ENCODE peak calls at places on chromosome 11, in nine cellular contexts. K is right lobe of liver, R is left ventricle myocardium inferior, G is fibroblast of lung, C is hepatocyte, M is H9, W is gastrocnemius medialis, B is BE2C, E is heart left ventricle. D is an unnamed sample. For H3K4me1 and H3K27me3, the result is how much of the 10 kb centered on the place peaks cover.

GRCh38 chr11:31233425-31233824 is 136.1 kb downstream of the DCDC1 start:
- DNase-seq in K (no peak), R (no peak), G (peak), C (peak), M (no peak), W (no peak), B (no peak), E (no peak), D (no peak)

GRCh38 chr11:9771126-9771624 is 107.3 kb downstream of the SWAP70 start:
- DNase-seq in K (no peak), R (no peak), G (no peak), C (no peak), M (no peak), W (no peak), B (no peak), E (no peak), D (no peak)

GRCh38 chr11:6200975-6201374 is 2.0 kb downstream of the OR52W1 start:
- DNase-seq in K (no peak), R (peak), G (peak), C (no peak), M (no peak), W (peak), B (no peak), E (peak), D (peak)

GRCh38 chr11:57464343-57465181 is 4.2 kb downstream of the RTN4RL2 start:
- DNase-seq in K (no peak), R (no peak), G (no peak), C (no peak), M (no peak), W (no peak), B (no peak), E (no peak), D (no peak)

GRCh38 chr11:134781335-134781970 is 369.4 kb upstream of the B3GAT1 start:
- DNase-seq in K (no peak), R (peak), G (no peak), C (no peak), M (no peak), W (no peak), B (no peak), E (no peak), D (no peak)

GRCh38 chr11:69204246-69205124 is 48.8 kb downstream of the SMIM38 start:
- DNase-seq in K (peak), R (no peak), G (no peak), C (peak), M (no peak), W (no peak), B (no peak), E (no peak), D (no peak)

GRCh38 chr11:32809313-32809712 is 14.9 kb upstream of the CCDC73 start:
- DNase-seq in K (peak), R (peak), G (peak), C (peak), M (peak), W (peak), B (peak), E (peak), D (peak)

GRCh38 chr11:33895752-33896137 is 3.9 kb upstream of the LMO2 start:
- DNase-seq in K (no peak), R (no peak), G (no peak), C (no peak), M (no peak), W (no peak), B (no peak), E (no peak), D (no peak)

GRCh38 chr11:72676874-72677341 is 2.7 kb upstream of the PDE2A start:
- DNase-seq in K (peak), R (peak), G (peak), C (peak), M (peak), W (no peak), B (peak), E (peak), D (peak)

GRCh38 chr11:112795896-112796686 is 165.1 kb upstream of the NCAM1 start:
- DNase-seq in K (no peak), R (no peak), G (no peak), C (peak), M (no peak), W (no peak), B (no peak), E (peak), D (peak)

GRCh38 chr11:112794321-112794720 is 166.9 kb upstream of the NCAM1 start:
- DNase-seq in K (no peak), R (no peak), G (no peak), C (no peak), M (no peak), W (no peak), B (no peak), E (no peak), D (no peak)

GRCh38 chr11:112797072-112797471 is 164.1 kb upstream of the NCAM1 start:
- DNase-seq in K (no peak), R (no peak), G (no peak), C (peak), M (peak), W (no peak), B (peak), E (no peak), D (no peak)

GRCh38 chr11:112795142-112795815 is 165.9 kb upstream of the NCAM1 start:
- DNase-seq in K (no peak), R (no peak), G (peak), C (peak), M (peak), W (no peak), B (peak), E (no peak), D (no peak)

DNA sequence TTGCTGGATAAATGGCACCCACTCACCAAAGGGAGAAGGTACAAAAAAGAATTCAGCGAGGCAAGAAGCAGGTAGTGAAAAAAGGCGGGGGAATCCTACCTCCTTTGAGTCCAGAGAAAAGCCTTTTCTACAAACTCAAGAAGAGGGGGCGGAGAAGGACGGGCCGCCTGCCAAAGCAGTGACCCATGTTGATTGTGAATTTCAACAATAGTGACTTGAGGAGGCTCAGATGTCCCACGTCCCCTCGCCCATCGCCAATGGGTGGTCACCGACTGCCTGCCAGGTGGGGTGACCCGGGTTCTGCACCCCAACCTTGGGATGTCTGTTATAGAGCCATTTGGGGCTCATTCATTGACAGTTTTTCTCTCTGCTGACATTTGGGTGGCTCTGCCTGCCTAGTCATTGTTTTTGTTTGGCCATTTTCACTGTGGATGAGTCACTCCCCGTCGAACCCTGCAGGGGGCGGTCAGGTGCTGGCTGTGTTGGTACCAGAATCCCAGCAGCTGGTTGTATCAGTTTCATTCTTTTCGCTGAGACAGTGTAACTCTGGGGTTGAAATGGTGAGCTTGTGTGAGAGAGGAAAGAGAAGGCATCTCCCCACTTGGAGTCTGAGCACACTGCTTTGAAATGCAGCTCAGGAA is 163.4 kb upstream of the NCAM1 start:
- DNase-seq in K (no peak), R (no peak), G (peak), C (peak), M (peak), W (no peak), B (peak), E (no peak), D (no peak)
- TF ChIP-seq CTCF in K (peak), R (peak), G (peak), C (peak), M (peak), W (peak), B (peak), E (peak), D (peak)

GRCh38 chr11:2345050-2345449 is 32.1 kb upstream of the CD81 start:
- DNase-seq in K (no peak), R (no peak), G (no peak), C (no peak), M (no peak), W (no peak), B (no peak), E (no peak), D (no peak)
- H3K4me1 ChIP-seq in K (under half), R (under half), G (under half), C (under half), M (under half), W (under half), B (under half), E (under half), D (under half)

DNA sequence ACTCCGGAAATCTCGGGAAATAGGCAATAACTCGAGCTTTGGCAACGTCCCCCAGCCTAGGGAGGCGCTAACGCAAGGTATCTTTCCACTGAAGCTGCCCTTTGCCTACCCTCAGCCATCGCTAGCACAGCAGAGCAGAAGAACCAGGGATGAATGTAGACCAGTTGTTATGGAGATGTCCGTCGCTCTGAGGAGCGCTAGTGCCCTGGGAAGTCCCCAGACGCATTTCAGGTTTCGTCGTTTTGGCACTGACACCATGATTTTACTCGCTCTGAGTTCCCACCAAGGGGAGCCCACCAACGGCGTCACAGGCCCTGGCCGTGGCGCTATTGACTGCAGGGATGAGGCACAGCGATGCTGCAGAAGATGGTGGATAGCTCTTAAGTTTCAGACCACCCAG is 22.7 kb upstream of the BDNF start:
- DNase-seq in K (no peak), R (no peak), G (no peak), C (peak), M (peak), W (no peak), B (no peak), E (no peak), D (no peak)
- H3K27me3 ChIP-seq in K (under half), R (half or more), G (under half), C (half or more), M (under half), W (half or more), B (under half), E (half or more), D (half or more)

DNA sequence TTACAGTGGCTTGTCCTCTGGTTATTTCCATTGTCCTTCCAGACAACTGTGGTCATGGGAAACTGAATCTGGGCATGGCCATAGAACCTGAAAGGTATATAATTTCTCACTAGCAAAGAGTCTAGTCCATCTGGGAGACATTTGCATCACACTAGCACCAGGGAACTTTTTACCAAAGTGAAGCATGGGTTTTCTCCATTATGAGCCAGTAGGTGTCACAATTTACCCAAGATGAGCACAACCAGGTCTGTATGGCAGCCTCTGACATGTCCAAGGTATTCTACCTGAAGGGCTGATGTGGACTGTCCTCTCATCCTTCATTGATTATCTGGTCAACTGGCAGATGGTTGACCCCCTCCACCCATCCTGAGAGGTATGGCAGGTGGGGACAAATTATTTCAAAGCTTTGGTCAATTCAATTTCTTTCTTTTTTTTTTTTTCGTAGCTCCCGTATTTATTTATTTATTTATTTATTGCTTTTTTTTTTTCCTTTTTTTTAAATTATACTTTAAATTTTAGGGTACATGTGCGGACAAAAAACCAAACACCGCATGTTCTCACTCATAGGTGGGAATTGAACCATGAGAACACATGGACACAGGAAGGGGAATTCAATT is 425.9 kb downstream of the TMEM135 start:
- DNase-seq in K (no peak), R (no peak), G (peak), C (peak), M (peak), W (no peak), B (no peak), E (no peak), D (no peak)
- TF ChIP-seq CTCF in K (no peak), R (no peak), G (peak), C (peak), M (peak), W (no peak), B (peak), E (no peak), D (no peak)

DNA sequence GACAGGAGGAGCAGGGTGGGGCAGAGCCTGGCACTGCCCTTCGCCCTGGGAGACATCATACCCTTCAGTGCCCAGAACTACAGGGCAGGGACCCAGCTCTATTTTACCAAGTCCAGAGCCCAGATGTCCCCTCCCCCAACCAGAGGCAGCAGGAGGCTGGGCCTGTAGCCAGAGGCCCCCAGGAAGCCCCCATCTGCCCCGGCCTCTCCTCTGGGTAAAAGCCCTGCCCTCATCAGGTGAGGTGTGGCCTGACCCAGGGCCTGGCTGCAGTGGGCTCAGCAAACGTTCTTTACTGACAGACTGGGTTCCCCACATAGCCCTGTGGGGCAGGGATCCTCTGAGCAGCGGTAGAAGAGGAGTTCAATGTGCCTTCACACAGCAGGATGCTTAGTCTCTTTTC is 51.8 kb upstream of the SLC22A12 start:
- DNase-seq in K (no peak), R (no peak), G (no peak), C (no peak), M (no peak), W (no peak), B (no peak), E (no peak), D (no peak)
- H3K4me1 ChIP-seq in K (under half), R (under half), G (under half), C (under half), M (under half), W (under half), B (under half), E (under half), D (under half)

GRCh38 chr11:128688896-128689546 is 4.9 kb upstream of the FLI1 start:
- DNase-seq in K (no peak), R (no peak), G (no peak), C (no peak), M (no peak), W (no peak), B (no peak), E (no peak), D (no peak)
- H3K27me3 ChIP-seq in K (under half), R (half or more), G (under half), C (half or more), M (half or more), W (half or more), B (half or more), E (under half), D (under half)